ENCODE peak calls at places on chromosomes 16 and 17, in six cellular contexts. One of them, this sample, is unnamed.

GRCh38 chr16:30185683-30186421 is 2.5 kb downstream of the CORO1A start:
- DNase-seq in astrocyte: no peak
- DNase-seq in body of pancreas: peak; percentile 42
- DNase-seq in fibroblast of the aortic adventitia: no peak
- DNase-seq in activated CD4-positive, alpha-beta T cell treated with anti-CD3 and anti-CD28 coated beads, Interleukin-2, amount 50 U/mL, for 1 hour: peak; percentile 76
- DNase-seq in iris pigment epithelial cell: no peak
- DNase-seq in this sample: no peak

GRCh38 chr17:29760771-29761682 is 138.3 kb upstream of the CORO6 start:
- DNase-seq in activated CD4-positive, alpha-beta T cell treated with anti-CD3 and anti-CD28 coated beads, Interleukin-2, amount 50 U/mL, for 1 hour: peak; percentile 88
- DNase-seq in body of pancreas: peak; percentile 75
- DNase-seq in fibroblast of the aortic adventitia: peak; percentile 85
- DNase-seq in astrocyte: peak; percentile 64
- DNase-seq in iris pigment epithelial cell: peak; percentile 90
- DNase-seq in this sample: peak; percentile 90

GRCh38 chr17:73307130-73307529 is 4.7 kb downstream of the CDC42EP4 start:
- DNase-seq in fibroblast of the aortic adventitia: no peak
- DNase-seq in iris pigment epithelial cell: no peak
- DNase-seq in astrocyte: no peak
- DNase-seq in activated CD4-positive, alpha-beta T cell treated with anti-CD3 and anti-CD28 coated beads, Interleukin-2, amount 50 U/mL, for 1 hour: no peak
- DNase-seq in body of pancreas: peak; percentile 83
- DNase-seq in this sample: no peak

GRCh38 chr17:77354721-77355455 is 214.1 kb downstream of the SEC14L1 start:
- DNase-seq in fibroblast of the aortic adventitia: peak; percentile 98
- DNase-seq in iris pigment epithelial cell: peak; percentile 95
- DNase-seq in activated CD4-positive, alpha-beta T cell treated with anti-CD3 and anti-CD28 coated beads, Interleukin-2, amount 50 U/mL, for 1 hour: no peak
- DNase-seq in astrocyte: peak; percentile 93
- DNase-seq in body of pancreas: peak; percentile 50
- DNase-seq in this sample: peak; percentile 58

GRCh38 chr16:12062343-12063003 is 85.9 kb downstream of the SNX29 start:
- DNase-seq in astrocyte: peak; percentile 80
- DNase-seq in body of pancreas: peak; percentile 42
- DNase-seq in activated CD4-positive, alpha-beta T cell treated with anti-CD3 and anti-CD28 coated beads, Interleukin-2, amount 50 U/mL, for 1 hour: no peak
- DNase-seq in fibroblast of the aortic adventitia: peak; percentile 95
- DNase-seq in iris pigment epithelial cell: peak; percentile 89
- DNase-seq in this sample: no peak

GRCh38 chr17:55062921-55063320 is 94.4 kb downstream of the STXBP4 start:
- DNase-seq in fibroblast of the aortic adventitia: no peak
- DNase-seq in activated CD4-positive, alpha-beta T cell treated with anti-CD3 and anti-CD28 coated beads, Interleukin-2, amount 50 U/mL, for 1 hour: no peak
- DNase-seq in body of pancreas: no peak
- DNase-seq in astrocyte: peak; percentile 77
- DNase-seq in iris pigment epithelial cell: peak; percentile 52
- DNase-seq in this sample: no peak

GRCh38 chr17:65176646-65177409 is 39.7 kb downstream of the RGS9 start:
- DNase-seq in astrocyte: no peak
- DNase-seq in fibroblast of the aortic adventitia: no peak
- DNase-seq in activated CD4-positive, alpha-beta T cell treated with anti-CD3 and anti-CD28 coated beads, Interleukin-2, amount 50 U/mL, for 1 hour: no peak
- DNase-seq in iris pigment epithelial cell: no peak
- DNase-seq in body of pancreas: no peak
- DNase-seq in this sample: no peak

GRCh38 chr16:88418869-88419268 is 34.2 kb upstream of the ZFPM1 start:
- DNase-seq in astrocyte: no peak
- DNase-seq in activated CD4-positive, alpha-beta T cell treated with anti-CD3 and anti-CD28 coated beads, Interleukin-2, amount 50 U/mL, for 1 hour: no peak
- DNase-seq in fibroblast of the aortic adventitia: no peak
- DNase-seq in body of pancreas: no peak
- DNase-seq in iris pigment epithelial cell: no peak
- DNase-seq in this sample: no peak

GRCh38 chr17:75814900-75815373 is 29.3 kb downstream of the UNC13D start:
- DNase-seq in astrocyte: peak; percentile 74
- DNase-seq in iris pigment epithelial cell: peak; percentile 85
- DNase-seq in activated CD4-positive, alpha-beta T cell treated with anti-CD3 and anti-CD28 coated beads, Interleukin-2, amount 50 U/mL, for 1 hour: no peak
- DNase-seq in fibroblast of the aortic adventitia: peak; percentile 59
- DNase-seq in body of pancreas: no peak
- DNase-seq in this sample: peak; percentile 20

GRCh38 chr17:77756028-77756427 is 202.5 kb upstream of the TNRC6C start:
- DNase-seq in iris pigment epithelial cell: no peak
- DNase-seq in activated CD4-positive, alpha-beta T cell treated with anti-CD3 and anti-CD28 coated beads, Interleukin-2, amount 50 U/mL, for 1 hour: no peak
- DNase-seq in fibroblast of the aortic adventitia: no peak
- DNase-seq in astrocyte: no peak
- DNase-seq in body of pancreas: no peak
- DNase-seq in this sample: no peak

GRCh38 chr16:2815299-2815771 is 1.7 kb upstream of the PRSS21 start:
- DNase-seq in body of pancreas: no peak
- DNase-seq in activated CD4-positive, alpha-beta T cell treated with anti-CD3 and anti-CD28 coated beads, Interleukin-2, amount 50 U/mL, for 1 hour: no peak
- DNase-seq in astrocyte: no peak
- DNase-seq in iris pigment epithelial cell: no peak
- DNase-seq in fibroblast of the aortic adventitia: no peak
- DNase-seq in this sample: no peak

GRCh38 chr16:24652803-24653202 is 76.6 kb upstream of the TNRC6A start:
- DNase-seq in activated CD4-positive, alpha-beta T cell treated with anti-CD3 and anti-CD28 coated beads, Interleukin-2, amount 50 U/mL, for 1 hour: no peak
- DNase-seq in iris pigment epithelial cell: peak; percentile 20
- DNase-seq in astrocyte: no peak
- DNase-seq in fibroblast of the aortic adventitia: no peak
- DNase-seq in body of pancreas: no peak
- DNase-seq in this sample: no peak

GRCh38 chr17:40561294-40561870 is 3.9 kb downstream of the CCR7 start:
- DNase-seq in body of pancreas: no peak
- DNase-seq in activated CD4-positive, alpha-beta T cell treated with anti-CD3 and anti-CD28 coated beads, Interleukin-2, amount 50 U/mL, for 1 hour: no peak
- DNase-seq in astrocyte: no peak
- DNase-seq in iris pigment epithelial cell: no peak
- DNase-seq in fibroblast of the aortic adventitia: no peak
- DNase-seq in this sample: no peak

GRCh38 chr17:2792541-2793169 is 3.6 kb upstream of the RAP1GAP2 start:
- DNase-seq in iris pigment epithelial cell: no peak
- DNase-seq in activated CD4-positive, alpha-beta T cell treated with anti-CD3 and anti-CD28 coated beads, Interleukin-2, amount 50 U/mL, for 1 hour: peak; percentile 37
- DNase-seq in body of pancreas: no peak
- DNase-seq in fibroblast of the aortic adventitia: no peak
- DNase-seq in astrocyte: no peak
- DNase-seq in this sample: no peak

GRCh38 chr16:28309811-28310311 is 17.5 kb downstream of the SBK1 start:
- DNase-seq in activated CD4-positive, alpha-beta T cell treated with anti-CD3 and anti-CD28 coated beads, Interleukin-2, amount 50 U/mL, for 1 hour: peak; percentile 79
- DNase-seq in astrocyte: no peak
- DNase-seq in iris pigment epithelial cell: no peak
- DNase-seq in body of pancreas: no peak
- DNase-seq in fibroblast of the aortic adventitia: no peak
- DNase-seq in this sample: no peak

GRCh38 chr16:50303605-50304466 is 37.5 kb downstream of the ADCY7 start:
- DNase-seq in activated CD4-positive, alpha-beta T cell treated with anti-CD3 and anti-CD28 coated beads, Interleukin-2, amount 50 U/mL, for 1 hour: no peak
- DNase-seq in body of pancreas: no peak
- DNase-seq in astrocyte: peak; percentile 82
- DNase-seq in fibroblast of the aortic adventitia: no peak
- DNase-seq in iris pigment epithelial cell: peak; percentile 89
- DNase-seq in this sample: no peak

GRCh38 chr17:77571562-77571981 is 386.9 kb upstream of the TNRC6C start:
- DNase-seq in iris pigment epithelial cell: peak; percentile 8
- DNase-seq in body of pancreas: no peak
- DNase-seq in fibroblast of the aortic adventitia: peak; percentile 48
- DNase-seq in activated CD4-positive, alpha-beta T cell treated with anti-CD3 and anti-CD28 coated beads, Interleukin-2, amount 50 U/mL, for 1 hour: peak; percentile 6
- DNase-seq in astrocyte: peak; percentile 11
- DNase-seq in this sample: no peak

GRCh38 chr17:76968707-76969597 is 100.7 kb downstream of the MGAT5B start:
- DNase-seq in astrocyte: no peak
- DNase-seq in iris pigment epithelial cell: peak; percentile 14
- DNase-seq in fibroblast of the aortic adventitia: peak; percentile 2
- DNase-seq in body of pancreas: peak; percentile 59
- DNase-seq in activated CD4-positive, alpha-beta T cell treated with anti-CD3 and anti-CD28 coated beads, Interleukin-2, amount 50 U/mL, for 1 hour: peak; percentile 48
- DNase-seq in this sample: peak; percentile 53

GRCh38 chr17:81387235-81388060 is 7.8 kb upstream of the BAHCC1 start:
- DNase-seq in activated CD4-positive, alpha-beta T cell treated with anti-CD3 and anti-CD28 coated beads, Interleukin-2, amount 50 U/mL, for 1 hour: no peak
- DNase-seq in fibroblast of the aortic adventitia: peak; percentile 59
- DNase-seq in astrocyte: peak; percentile 34
- DNase-seq in body of pancreas: peak; percentile 57
- DNase-seq in iris pigment epithelial cell: peak; percentile 44
- DNase-seq in this sample: peak; percentile 80

This sample was measured in hepatocyte.